ENCODE peak calls at places on chromosomes 2 and 18, in ten cellular contexts. C, J, M, U, Q, V, D, N, A and T are unnamed samples.

GRCh38 chr2:177429688-177430325 is 37.2 kb downstream of the AGPS start:
- DNase-seq in A (no peak), C (peak), M (no peak), U (no peak), Q (peak), N (no peak), D (no peak), V (no peak), J (peak), T (peak)

GRCh38 chr2:25833566-25833965 is 44.7 kb downstream of the ASXL2 start:
- DNase-seq in A (no peak), C (peak), N (no peak), M (no peak), V (no peak), Q (no peak), U (no peak), D (no peak), J (no peak), T (peak)

GRCh38 chr2:26685943-26686839 is 6.3 kb upstream of the KCNK3 start:
- DNase-seq in A (no peak), U (no peak), V (peak), C (no peak), Q (no peak), M (no peak), N (peak), J (no peak), D (no peak), T (no peak)

GRCh38 chr2:129929321-129930290 is 49.9 kb upstream of the RAB6C start:
- DNase-seq in Q (no peak), V (no peak), C (no peak), J (peak), D (peak), A (no peak), N (no peak), U (no peak), M (no peak), T (no peak)

GRCh38 chr2:217916504-217917254 is 86.1 kb downstream of the TNS1 start:
- DNase-seq in A (no peak), U (no peak), Q (no peak), C (no peak), V (no peak), D (no peak), M (no peak), N (no peak), J (no peak), T (no peak)

GRCh38 chr2:176704282-176704773 is 435.1 kb downstream of the MTX2 start:
- DNase-seq in J (no peak), C (no peak), A (no peak), U (no peak), N (no peak), M (no peak), V (no peak), Q (no peak), D (no peak), T (no peak)

GRCh38 chr2:204436267-204436666 is 109.0 kb upstream of the PARD3B start:
- DNase-seq in M (no peak), D (no peak), N (no peak), Q (no peak), C (no peak), U (no peak), A (no peak), J (no peak), V (no peak), T (no peak)

GRCh38 chr18:49628119-49628518 is 66.3 kb downstream of the LIPG start:
- DNase-seq in A (no peak), J (no peak), V (no peak), N (no peak), Q (no peak), M (no peak), D (no peak), U (no peak), C (no peak), T (peak)

GRCh38 chr2:17270894-17271293 is 247.3 kb downstream of the RAD51AP2 start:
- DNase-seq in C (no peak), V (no peak), Q (no peak), U (no peak), A (peak), N (no peak), M (no peak), D (no peak), J (no peak), T (no peak)

GRCh38 chr2:240991378-240992263 is 6.8 kb upstream of the SNED1 start:
- DNase-seq in A (no peak), U (no peak), M (peak), N (peak), V (no peak), D (peak), J (peak), C (peak), Q (no peak), T (peak)

GRCh38 chr2:39875182-39875913 is 96.3 kb upstream of the THUMPD2 start:
- DNase-seq in V (no peak), D (no peak), Q (no peak), C (peak), U (no peak), M (no peak), N (no peak), A (no peak), J (peak), T (peak)

GRCh38 chr2:170944545-170944944 is 15.5 kb downstream of the GORASP2 start:
- DNase-seq in Q (no peak), C (no peak), V (no peak), D (no peak), M (no peak), N (no peak), A (no peak), J (no peak), U (no peak), T (no peak)

GRCh38 chr2:112827786-112828185 is 8.8 kb downstream of the IL1B start:
- DNase-seq in M (no peak), C (no peak), V (no peak), J (no peak), Q (no peak), D (no peak), U (no peak), N (no peak), A (no peak), T (peak)

GRCh38 chr18:985301-985700 is 80.6 kb downstream of the ADCYAP1 start:
- DNase-seq in N (no peak), J (no peak), C (no peak), U (no peak), M (no peak), Q (no peak), V (peak), D (peak), A (no peak), T (no peak)

GRCh38 chr2:2590796-2591541 is 259.9 kb upstream of the MYT1L start:
- DNase-seq in D (no peak), N (no peak), V (no peak), C (no peak), J (no peak), U (no peak), A (no peak), M (no peak), Q (no peak), T (no peak)

GRCh38 chr18:48161911-48162698 is 231.6 kb upstream of the SMAD2 start:
- DNase-seq in N (no peak), J (no peak), C (no peak), D (peak), Q (no peak), U (no peak), A (no peak), V (no peak), M (no peak), T (no peak)

GRCh38 chr2:216620806-216621205 is 12.4 kb upstream of the IGFBP2 start:
- DNase-seq in N (no peak), D (peak), J (peak), Q (no peak), V (peak), A (no peak), C (no peak), M (no peak), U (no peak), T (no peak)

DNA sequence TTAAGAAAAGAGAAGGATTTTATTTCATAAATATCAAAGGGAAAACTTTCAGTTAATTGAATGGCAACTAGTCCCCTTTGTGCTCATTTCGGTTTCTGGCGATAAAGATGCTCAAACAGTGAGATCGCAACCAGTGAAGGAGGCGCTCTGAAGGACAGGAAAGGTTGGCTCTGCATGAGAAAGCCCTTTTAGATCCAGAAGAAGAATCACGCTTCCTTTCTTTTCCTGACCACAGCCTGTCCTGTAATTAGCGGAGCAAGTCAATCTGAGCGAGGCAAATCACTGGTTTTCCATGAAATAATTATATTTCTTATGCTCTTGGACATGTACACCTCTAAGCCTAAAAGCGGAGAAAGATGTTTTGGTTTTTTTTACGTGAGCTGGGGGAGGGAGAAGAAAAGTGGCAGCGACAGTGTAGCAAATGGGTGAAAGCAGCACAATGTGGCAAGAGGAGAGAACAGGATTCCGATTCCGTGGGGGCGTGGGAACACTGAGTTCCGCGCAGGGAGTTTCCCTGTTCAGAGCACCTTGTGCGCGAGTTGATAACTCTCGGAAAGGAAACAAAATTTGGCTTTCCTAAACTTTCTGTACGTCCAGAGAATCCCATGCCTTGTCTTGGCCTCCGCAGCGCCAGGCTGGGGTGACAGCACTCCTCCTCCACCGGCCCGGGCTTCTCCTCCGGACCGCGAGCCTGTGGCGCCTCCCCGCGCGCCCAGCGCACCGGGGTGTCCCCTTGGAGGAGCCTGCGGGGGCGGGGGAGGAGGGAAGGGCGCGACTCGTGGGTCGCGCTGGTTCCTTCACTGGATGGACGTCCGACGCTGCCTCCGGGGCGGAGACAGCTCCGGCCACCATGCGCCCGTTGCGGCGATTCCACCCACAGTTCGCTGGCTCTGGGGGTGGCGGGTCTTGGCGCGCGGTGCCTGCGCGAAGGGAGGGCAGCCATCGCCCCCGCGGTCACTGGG is 620 bp upstream of the SLC9A2 start:
- DNase-seq in U (no peak), N (peak), C (no peak), Q (no peak), V (peak), A (no peak), D (no peak), J (no peak), M (no peak), T (no peak)
- H3K4me3 ChIP-seq in U (no peak), N (peak), C (peak), Q (peak), V (peak), A (peak), D (no peak), J (peak), M (peak), T (peak)

GRCh38 chr18:27004056-27004829 is 138.7 kb upstream of the AQP4 start:
- DNase-seq in D (no peak), M (no peak), Q (no peak), C (peak), U (no peak), V (peak), N (no peak), J (peak), A (no peak), T (peak)
- TF ChIP-seq CTCF in D (peak), M (no peak), Q (no peak), C (peak), U (no peak), V (peak), N (no peak), J (peak), A (no peak), T (peak)

GRCh38 chr18:27185025-27185763 is at the start of gene CHST9:
- DNase-seq in D (no peak), A (no peak), J (no peak), Q (no peak), U (no peak), C (no peak), M (no peak), N (peak), V (peak), T (peak)
- H3K4me3 ChIP-seq in D (no peak), A (no peak), J (no peak), Q (peak), U (no peak), C (peak), M (peak), N (peak), V (peak), T (peak)

GRCh38 chr18:77052656-77053309 is 79.8 kb downstream of the MBP start:
- DNase-seq in C (no peak), V (no peak), U (no peak), Q (no peak), M (no peak), N (no peak), D (peak), J (no peak), A (no peak), T (no peak)
- TF ChIP-seq CTCF in C (no peak), V (no peak), U (no peak), Q (no peak), M (no peak), N (no peak), D (no peak), J (no peak), A (no peak), T (no peak)

DNA sequence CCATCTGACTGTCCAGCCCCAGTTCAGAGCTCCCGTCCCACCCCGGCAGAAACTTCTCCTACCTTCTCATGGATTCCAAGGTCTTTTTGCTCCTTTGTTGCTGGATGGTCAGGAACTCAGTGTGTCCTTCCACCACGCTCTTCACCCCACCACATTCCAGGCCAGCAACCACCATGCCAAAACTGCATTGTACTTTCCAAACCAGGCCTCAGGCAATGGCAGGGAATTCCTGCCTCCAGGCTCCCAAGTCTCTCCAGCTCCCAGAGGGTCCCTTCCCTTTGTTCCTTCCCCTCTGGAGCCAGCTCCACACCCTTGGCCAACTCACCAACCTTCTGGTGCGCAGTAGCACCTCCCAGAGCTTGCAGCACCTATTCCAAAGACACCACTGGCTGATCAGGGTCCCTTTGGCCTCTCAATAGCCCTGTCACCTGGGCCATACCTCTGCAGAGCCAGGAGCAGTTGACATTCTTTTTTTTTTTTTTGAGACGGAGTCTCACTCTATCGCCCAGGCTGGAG is 8.1 kb downstream of the CHMP1B start:
- DNase-seq in C (no peak), M (no peak), A (no peak), N (no peak), U (no peak), J (no peak), Q (peak), V (no peak), D (no peak), T (no peak)
- H3K4me3 ChIP-seq in C (peak), M (no peak), A (no peak), N (no peak), U (no peak), J (no peak), Q (peak), V (no peak), D (no peak), T (peak)